ENCODE peak calls at places on chromosomes 16 and 17, in ten cellular contexts. Y, Z, V, H, M, B, S, O, U and W are unnamed samples.

GRCh38 chr16:87227651-87228015 is 89.6 kb downstream of the C16orf95 start:
- DNase-seq in S (no peak), M (no peak), Z (peak; percentile 24), U (no peak), H (no peak), B (peak; percentile 47), V (no peak), O (no peak), Y (no peak), W (no peak)

GRCh38 chr17:8894673-8895578 is 27.5 kb upstream of the PIK3R6 start:
- DNase-seq in M (peak; percentile 73), Z (peak; percentile 79), S (peak; percentile 58), O (peak; percentile 70), V (peak; percentile 7), Y (peak; percentile 58), B (peak; percentile 54), H (no peak), U (peak; percentile 50), W (peak; percentile 59)

GRCh38 chr17:16923097-16923903 is 48.6 kb downstream of the TNFRSF13B start:
- DNase-seq in H (peak; percentile 27), V (no peak), B (no peak), Y (no peak), M (no peak), S (no peak), U (no peak), Z (no peak), O (peak; percentile 25), W (no peak)

GRCh38 chr17:38452719-38453118 is 24.5 kb downstream of the ARHGAP23 start:
- DNase-seq in M (no peak), S (no peak), Y (no peak), U (no peak), H (no peak), B (no peak), O (no peak), V (no peak), Z (no peak), W (no peak)

GRCh38 chr17:16617481-16618060 is 36.1 kb downstream of the ZNF624 start:
- DNase-seq in S (no peak), U (no peak), V (no peak), Y (no peak), B (no peak), O (no peak), M (no peak), H (no peak), Z (no peak), W (no peak)

GRCh38 chr16:9787717-9788116 is 394.5 kb downstream of the GRIN2A start:
- DNase-seq in U (no peak), B (peak; percentile 47), Z (no peak), H (no peak), M (no peak), Y (no peak), S (no peak), V (no peak), O (no peak), W (no peak)

GRCh38 chr16:54436342-54436741 is 149.8 kb upstream of the IRX3 start:
- DNase-seq in V (no peak), U (no peak), Y (no peak), H (no peak), Z (no peak), S (no peak), O (no peak), M (no peak), B (no peak), W (no peak)

GRCh38 chr16:56964243-56965148 is 2.7 kb downstream of the CETP start:
- DNase-seq in V (peak; percentile 53), B (peak; percentile 87), O (peak; percentile 92), U (peak; percentile 80), M (peak; percentile 90), Z (peak; percentile 97), S (peak; percentile 76), H (peak; percentile 90), Y (peak; percentile 67), W (peak; percentile 95)

GRCh38 chr17:70184770-70185169 is 15.4 kb downstream of the KCNJ2 start:
- DNase-seq in B (no peak), V (no peak), H (no peak), Y (no peak), S (peak; percentile 88), M (no peak), Z (no peak), O (no peak), U (peak; percentile 31), W (no peak)

GRCh38 chr16:82603784-82604411 is 22.9 kb upstream of the CDH13 start:
- DNase-seq in B (peak; percentile 55), O (peak; percentile 35), Z (peak; percentile 77), Y (peak; percentile 21), U (peak; percentile 16), V (no peak), S (peak; percentile 47), M (peak; percentile 63), H (peak; percentile 69), W (peak; percentile 38)

GRCh38 chr16:49466881-49467280 is 93.3 kb downstream of the C16orf78 start:
- DNase-seq in Y (no peak), Z (no peak), U (no peak), S (no peak), O (peak; percentile 19), V (no peak), H (no peak), B (no peak), M (no peak), W (no peak)

GRCh38 chr16:24198807-24199533 is 57.2 kb upstream of the CACNG3 start:
- DNase-seq in U (no peak), O (no peak), V (no peak), M (peak; percentile 12), B (no peak), H (no peak), S (no peak), Z (no peak), Y (no peak), W (no peak)

GRCh38 chr17:50164697-50164988 is 1.2 kb upstream of the SGCA start:
- DNase-seq in B (no peak), Z (no peak), S (no peak), U (no peak), Y (no peak), V (no peak), O (no peak), H (no peak), M (no peak), W (no peak)
- TF ChIP-seq CTCF in B (no peak), Z (no peak), S (no peak), U (no peak), Y (no peak), V (no peak), O (no peak), H (no peak), M (no peak), W (no peak)

GRCh38 chr17:4427505-4427904 is 6.2 kb upstream of the SPNS3 start:
- DNase-seq in Y (no peak), Z (no peak), U (no peak), B (no peak), M (no peak), S (no peak), H (no peak), V (no peak), O (no peak), W (no peak)
- TF ChIP-seq CTCF in Y (no peak), Z (no peak), U (no peak), B (no peak), M (no peak), S (no peak), H (no peak), V (no peak), O (no peak), W (no peak)

DNA sequence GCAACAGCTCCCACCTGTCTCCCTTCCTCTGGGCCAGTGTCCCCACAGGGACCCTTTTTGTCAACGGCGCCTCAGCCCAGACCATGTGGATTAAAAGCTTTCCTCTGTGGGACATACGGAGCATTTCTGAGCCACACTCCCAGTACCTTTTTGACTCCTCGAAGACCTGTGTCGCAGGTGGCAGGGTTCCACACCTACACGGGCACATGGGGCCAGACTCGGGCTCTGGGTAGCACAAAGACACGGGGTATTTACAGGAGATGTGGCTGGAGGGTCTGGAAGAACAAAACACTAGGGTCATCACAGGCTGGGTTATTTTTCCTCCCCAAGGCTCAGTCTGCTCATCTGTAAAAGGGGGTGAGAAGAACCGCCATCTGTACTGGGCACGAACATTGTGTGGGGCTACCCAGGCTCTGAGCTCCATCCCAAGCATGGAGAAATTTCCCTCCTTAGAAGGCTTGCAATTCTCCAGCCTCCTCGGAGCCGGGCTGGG is 32.5 kb upstream of the SNN start:
- DNase-seq in V (no peak), Z (no peak), S (no peak), U (no peak), H (no peak), B (no peak), O (no peak), M (no peak), Y (no peak), W (no peak)
- TF ChIP-seq CTCF in V (no peak), Z (no peak), S (no peak), U (no peak), H (no peak), B (no peak), O (no peak), M (no peak), Y (no peak), W (no peak)

GRCh38 chr16:89491238-89491869 is 993 bp upstream of the ANKRD11 start:
- DNase-seq in Y (no peak), B (no peak), O (no peak), S (peak; percentile 3), M (no peak), H (peak; percentile 23), U (no peak), Z (peak; percentile 76), V (no peak), W (no peak)

GRCh38 chr16:89490386-89491237 is at the start of gene ANKRD11:
- DNase-seq in U (peak; percentile 100), H (peak; percentile 100), M (peak; percentile 100), Y (peak; percentile 99), B (peak; percentile 100), Z (peak; percentile 100), O (peak; percentile 98), V (peak; percentile 98), S (peak; percentile 98), W (peak; percentile 95)

GRCh38 chr16:89489731-89490385 is 503 bp downstream of the ANKRD11 start:
- DNase-seq in U (no peak), Z (no peak), S (no peak), M (no peak), B (no peak), Y (no peak), O (no peak), H (peak; percentile 61), V (no peak), W (no peak)

GRCh38 chr16:89491974-89492687 is 1.8 kb upstream of the ANKRD11 start:
- DNase-seq in S (no peak), B (no peak), H (no peak), M (no peak), U (no peak), Z (no peak), O (no peak), Y (no peak), V (no peak), W (no peak)

DNA sequence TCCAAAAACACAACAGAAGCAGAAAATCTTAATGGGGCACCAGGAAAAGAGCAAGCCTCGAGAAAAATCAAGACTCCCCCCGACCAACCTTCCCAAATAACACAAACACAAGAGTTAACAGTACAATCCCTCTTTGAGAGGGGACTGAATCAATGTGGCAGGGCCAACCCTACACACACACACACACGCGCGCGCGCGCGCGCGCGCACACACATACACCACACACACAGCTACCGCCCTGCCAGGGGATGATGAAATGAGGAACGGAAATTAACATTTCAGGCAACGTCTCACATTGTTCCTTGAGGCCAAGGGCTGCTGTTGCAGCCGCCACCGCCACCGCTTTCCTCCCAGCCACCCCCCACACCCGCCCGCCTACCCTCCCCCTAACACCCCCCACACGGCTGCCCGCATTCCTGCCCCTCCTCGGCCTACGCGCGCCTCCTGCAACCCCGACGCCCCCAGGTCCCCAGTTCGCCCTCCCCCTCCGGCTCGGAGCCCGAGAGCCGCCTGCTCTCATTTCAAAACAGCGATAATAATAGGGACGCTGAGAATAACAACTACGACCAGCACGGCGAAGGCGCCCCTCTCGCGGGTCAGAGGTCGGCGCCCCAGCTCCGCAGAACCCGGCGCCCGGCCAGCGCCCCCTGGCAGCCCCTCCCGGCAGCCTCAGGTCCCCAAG is 1.2 kb downstream of the ANKRD11 start:
- DNase-seq in V (peak; percentile 67), O (peak; percentile 86), B (peak; percentile 85), U (peak; percentile 88), Y (peak; percentile 86), S (peak; percentile 82), Z (peak; percentile 94), H (peak; percentile 93), M (peak; percentile 74), W (peak; percentile 57)
- TF ChIP-seq CTCF in V (peak; percentile 43), O (peak; percentile 21), B (peak; percentile 23), U (peak; percentile 20), Y (no peak), S (no peak), Z (peak; percentile 41), H (peak; percentile 8), M (no peak), W (peak; percentile 40)